ENCODE peak calls at places on chromosomes 5 and 9, in seven cellular contexts. One of them, this sample, is unnamed.
A peak's percentile ranks its signal among the peaks of the same experiment; 100 is the strongest.

GRCh38 chr9:136960938-136961275 is 8.8 kb downstream of the LCN12 start:
- DNase-seq in EL: no peak
- DNase-seq in heart left ventricle: no peak
- DNase-seq in head of caudate nucleus: no peak
- DNase-seq in choroid plexus epithelial cell: no peak
- DNase-seq in lower leg skin: no peak
- DNase-seq in GM06990: no peak
- DNase-seq in this sample: no peak

GRCh38 chr5:54774281-54775171 is 210.9 kb downstream of the ESM1 start:
- DNase-seq in lower leg skin: peak; percentile 80
- DNase-seq in EL: no peak
- DNase-seq in GM06990: no peak
- DNase-seq in heart left ventricle: peak; percentile 72
- DNase-seq in head of caudate nucleus: no peak
- DNase-seq in choroid plexus epithelial cell: no peak
- DNase-seq in this sample: peak; percentile 92

GRCh38 chr5:102670224-102670836 is 84.8 kb upstream of the PAM start:
- DNase-seq in heart left ventricle: peak; percentile 33
- DNase-seq in lower leg skin: no peak
- DNase-seq in head of caudate nucleus: no peak
- DNase-seq in choroid plexus epithelial cell: peak; percentile 45
- DNase-seq in EL: peak; percentile 36
- DNase-seq in GM06990: no peak
- DNase-seq in this sample: no peak

GRCh38 chr9:38686923-38687322 is 33.0 kb downstream of the FAM240B start:
- DNase-seq in EL: no peak
- DNase-seq in heart left ventricle: no peak
- DNase-seq in GM06990: no peak
- DNase-seq in choroid plexus epithelial cell: peak; percentile 26
- DNase-seq in head of caudate nucleus: no peak
- DNase-seq in lower leg skin: no peak
- DNase-seq in this sample: no peak

GRCh38 chr9:137150485-137151060 is 11.6 kb downstream of the GRIN1 start:
- DNase-seq in choroid plexus epithelial cell: no peak
- DNase-seq in EL: peak; percentile 29
- DNase-seq in GM06990: peak; percentile 81
- DNase-seq in head of caudate nucleus: no peak
- DNase-seq in lower leg skin: no peak
- DNase-seq in heart left ventricle: no peak
- DNase-seq in this sample: no peak

GRCh38 chr5:125453011-125453410 is 706.6 kb upstream of the ZNF608 start:
- DNase-seq in heart left ventricle: no peak
- DNase-seq in lower leg skin: no peak
- DNase-seq in choroid plexus epithelial cell: no peak
- DNase-seq in head of caudate nucleus: no peak
- DNase-seq in EL: no peak
- DNase-seq in GM06990: no peak
- DNase-seq in this sample: no peak

GRCh38 chr9:115378246-115378645 is 260.3 kb upstream of the TNC start:
- DNase-seq in heart left ventricle: no peak
- DNase-seq in GM06990: no peak
- DNase-seq in head of caudate nucleus: no peak
- DNase-seq in lower leg skin: no peak
- DNase-seq in choroid plexus epithelial cell: no peak
- DNase-seq in EL: no peak
- DNase-seq in this sample: no peak

GRCh38 chr5:180207593-180207992 is 1.4 kb downstream of the RASGEF1C start:
- DNase-seq in EL: no peak
- DNase-seq in choroid plexus epithelial cell: no peak
- DNase-seq in lower leg skin: no peak
- DNase-seq in heart left ventricle: no peak
- DNase-seq in head of caudate nucleus: no peak
- DNase-seq in GM06990: no peak
- DNase-seq in this sample: no peak

GRCh38 chr5:126403156-126403555 is 20.1 kb upstream of the GRAMD2B start:
- DNase-seq in heart left ventricle: no peak
- DNase-seq in head of caudate nucleus: no peak
- DNase-seq in choroid plexus epithelial cell: no peak
- DNase-seq in lower leg skin: no peak
- DNase-seq in GM06990: no peak
- DNase-seq in EL: no peak
- DNase-seq in this sample: no peak

GRCh38 chr9:444528-444927 is 229.9 kb downstream of the DOCK8 start:
- DNase-seq in EL: no peak
- DNase-seq in head of caudate nucleus: no peak
- DNase-seq in choroid plexus epithelial cell: no peak
- DNase-seq in lower leg skin: no peak
- DNase-seq in heart left ventricle: no peak
- DNase-seq in GM06990: no peak
- DNase-seq in this sample: no peak

GRCh38 chr9:3628239-3628638 is 102.4 kb upstream of the RFX3 start:
- DNase-seq in GM06990: no peak
- DNase-seq in choroid plexus epithelial cell: peak; percentile 6
- DNase-seq in EL: no peak
- DNase-seq in heart left ventricle: no peak
- DNase-seq in lower leg skin: no peak
- DNase-seq in head of caudate nucleus: no peak
- DNase-seq in this sample: no peak

GRCh38 chr5:33824516-33825195 is 67.1 kb downstream of the ADAMTS12 start:
- DNase-seq in head of caudate nucleus: peak; percentile 22
- DNase-seq in EL: peak; percentile 83
- DNase-seq in lower leg skin: no peak
- DNase-seq in heart left ventricle: no peak
- DNase-seq in choroid plexus epithelial cell: peak; percentile 94
- DNase-seq in GM06990: peak; percentile 20
- DNase-seq in this sample: no peak

This sample was measured in esophagus muscularis mucosa.